ENCODE peak calls at places on chromosomes 4 and X, in nine cellular contexts. N is upper lobe of right lung, Z is stomach, M is astrocyte of the spinal cord, B is fibroblast of lung, J is tibial nerve, Y is T-helper 22 cell, G is DMS 273 treated with DMSO at 0.1 percent for 48 hours, X is kidney tubule cell. W is an unnamed sample.

GRCh38 chr4:92303621-92304027 is at the start of gene GRID2:
- DNase-seq in X (peak), Z (no peak), B (peak), Y (no peak), M (peak), N (peak), J (no peak), G (peak), W (no peak)

GRCh38 chr4:123233409-123233808 is 163.2 kb upstream of the SPRY1 start:
- DNase-seq in X (no peak), B (peak), M (no peak), Z (no peak), N (no peak), J (no peak), Y (no peak), G (no peak), W (no peak)

GRCh38 chrX:65596270-65596669 is 61.7 kb upstream of the LAS1L start:
- DNase-seq in X (peak), N (no peak), J (no peak), B (peak), G (no peak), Z (no peak), M (peak), Y (peak), W (no peak)

GRCh38 chr4:60020389-60020788 is 1179.7 kb upstream of the ADGRL3 start:
- DNase-seq in X (peak), J (no peak), M (no peak), Z (no peak), N (no peak), G (no peak), Y (no peak), B (no peak), W (no peak)

GRCh38 chrX:46456125-46456922 is 88.9 kb downstream of the ZNF674 start:
- DNase-seq in Z (no peak), J (no peak), G (no peak), M (no peak), X (no peak), N (no peak), B (no peak), Y (no peak), W (no peak)

GRCh38 chrX:3066555-3066954 is 25.3 kb downstream of the ARSF start:
- DNase-seq in B (no peak), G (peak), X (no peak), Y (no peak), Z (no peak), J (no peak), N (no peak), M (no peak), W (no peak)

GRCh38 chr4:140019619-140020367 is 134.2 kb downstream of the MAML3 start:
- DNase-seq in M (no peak), X (peak), J (no peak), Y (no peak), Z (no peak), B (no peak), N (no peak), G (no peak), W (no peak)

GRCh38 chrX:7059214-7059838 is 88.2 kb upstream of the STS start:
- DNase-seq in N (no peak), B (no peak), Y (no peak), X (no peak), G (no peak), J (no peak), Z (no peak), M (no peak), W (no peak)

GRCh38 chr4:8847331-8847730 is 24.3 kb downstream of the HMX1 start:
- DNase-seq in B (no peak), X (no peak), G (no peak), M (no peak), Y (no peak), N (peak), Z (no peak), J (no peak), W (peak)

GRCh38 chr4:157819693-157820464 is 352.9 kb downstream of the GASK1B start:
- DNase-seq in M (no peak), J (no peak), B (no peak), N (no peak), X (no peak), Y (no peak), G (no peak), Z (no peak), W (peak)

GRCh38 chr4:145619639-145619996 is 433 bp downstream of the MMAA start:
- DNase-seq in J (no peak), Y (peak), X (peak), B (peak), M (no peak), Z (peak), G (no peak), N (no peak), W (peak)

GRCh38 chr4:85210353-85210752 is 243.9 kb upstream of the WDFY3 start:
- DNase-seq in B (no peak), X (peak), Z (no peak), M (no peak), J (no peak), N (no peak), G (no peak), Y (no peak), W (no peak)

GRCh38 chrX:47749185-47749967 is 87.3 kb upstream of the ZNF81 start:
- DNase-seq in J (no peak), Z (no peak), M (peak), G (peak), Y (no peak), B (peak), X (no peak), N (no peak), W (no peak)

GRCh38 chrX:57900961-57901360 is 9.3 kb downstream of the ZXDA start:
- DNase-seq in J (no peak), N (no peak), Y (no peak), B (peak), X (peak), G (no peak), M (peak), Z (no peak), W (no peak)

GRCh38 chr4:7226993-7227392 is 34.7 kb downstream of the SORCS2 start:
- DNase-seq in M (no peak), N (peak), J (no peak), B (no peak), G (no peak), Z (no peak), X (no peak), Y (no peak), W (no peak)